ENCODE peak calls at places on chromosomes 13 and 19, in five cellular contexts. A is ovary, O is esophagus squamous epithelium, I is lower lobe of right lung, U is tibial artery. B is an unnamed sample.
A peak's percentile ranks its signal among the peaks of the same experiment; 100 is the strongest.

GRCh38 chr19:35216026-35216832 is 12.3 kb downstream of the FAM187B start:
- DNase-seq in O (no peak), I (no peak), U (no peak), A (no peak), B (no peak)

GRCh38 chr19:31214086-31214485 is 135.2 kb downstream of the TSHZ3 start:
- DNase-seq in U (peak; percentile 59), A (no peak), I (peak; percentile 61), O (peak; percentile 45), B (no peak)

GRCh38 chr13:77333521-77334083 is 6.7 kb upstream of the MYCBP2 start:
- DNase-seq in U (no peak), I (peak; percentile 48), O (no peak), A (no peak), B (no peak)

GRCh38 chr19:13861714-13862531 is 15.0 kb upstream of the NANOS3 start:
- DNase-seq in U (peak; percentile 92), O (no peak), I (peak; percentile 95), A (peak; percentile 94), B (peak; percentile 95)

GRCh38 chr13:30241537-30241936 is 65.8 kb downstream of the KATNAL1 start:
- DNase-seq in I (no peak), U (peak; percentile 27), O (no peak), A (no peak), B (no peak)

GRCh38 chr19:46601318-46602224 is at the start of gene CALM3:
- DNase-seq in I (no peak), O (no peak), A (no peak), U (no peak), B (peak; percentile 78)

GRCh38 chr19:44658069-44658727 is 13.1 kb upstream of the CEACAM19 start:
- DNase-seq in O (no peak), I (no peak), A (no peak), U (no peak), B (no peak)

GRCh38 chr13:45300190-45300985 is 40.6 kb downstream of the TPT1 start:
- DNase-seq in I (no peak), U (no peak), A (no peak), O (no peak), B (no peak)

GRCh38 chr13:74647211-74647610 is 513.0 kb upstream of the KLF12 start:
- DNase-seq in O (no peak), U (no peak), A (no peak), I (no peak), B (no peak)

GRCh38 chr13:46575843-46576242 is 22.9 kb downstream of the LRCH1 start:
- DNase-seq in A (no peak), O (no peak), I (no peak), U (no peak), B (no peak)

GRCh38 chr19:21322528-21322927 is 6.7 kb downstream of the ZNF708 start:
- DNase-seq in U (no peak), I (no peak), O (no peak), A (no peak), B (no peak)

GRCh38 chr19:13841339-13842293 is 35.3 kb upstream of the NANOS3 start:
- DNase-seq in A (peak; percentile 52), I (peak; percentile 84), O (no peak), U (no peak), B (no peak)

GRCh38 chr13:51765142-51765515 is 38.8 kb downstream of the DHRS12 start:
- DNase-seq in O (no peak), U (no peak), I (no peak), A (no peak), B (no peak)

GRCh38 chr13:109105899-109106298 is 476.5 kb downstream of the MYO16 start:
- DNase-seq in O (no peak), A (no peak), I (no peak), U (no peak), B (no peak)

GRCh38 chr13:95304446-95304845 is 3.2 kb upstream of the ABCC4 start:
- DNase-seq in A (no peak), I (no peak), O (no peak), U (no peak), B (no peak)

GRCh38 chr13:100396771-100397170 is 191.8 kb downstream of the GGACT start:
- DNase-seq in U (no peak), O (no peak), I (no peak), A (no peak), B (no peak)

GRCh38 chr13:21683034-21683733 is 12.3 kb downstream of the FGF9 start:
- DNase-seq in O (no peak), U (no peak), I (no peak), A (no peak), B (no peak)

GRCh38 chr19:41321600-41322270 is 11.8 kb downstream of the CCDC97 start:
- DNase-seq in A (peak; percentile 56), O (no peak), I (no peak), U (no peak), B (no peak)

GRCh38 chr13:42702726-42703125 is 78.7 kb upstream of the FAM216B start:
- DNase-seq in U (no peak), I (no peak), O (no peak), A (peak; percentile 21), B (no peak)

GRCh38 chr19:51514866-51515481 is 13.4 kb upstream of the SIGLEC12 start:
- DNase-seq in O (no peak), A (no peak), I (no peak), U (no peak), B (no peak)

GRCh38 chr13:75774176-75774575 is 138.0 kb downstream of the LMO7 start:
- DNase-seq in O (no peak), U (no peak), A (no peak), I (no peak), B (no peak)

GRCh38 chr19:5037936-5038335 is 69.0 kb downstream of the KDM4B start:
- DNase-seq in U (no peak), I (no peak), O (no peak), A (no peak), B (no peak)

GRCh38 chr13:99986751-99987150 is 5.2 kb downstream of the ZIC2 start:
- DNase-seq in I (no peak), U (no peak), O (no peak), A (no peak), B (no peak)

GRCh38 chr13:102817907-102818306 is 19.0 kb downstream of the BIVM start:
- DNase-seq in U (no peak), I (no peak), A (no peak), O (no peak), B (no peak)

GRCh38 chr19:5590151-5590864 is 22.6 kb upstream of the TINCR start:
- DNase-seq in I (no peak), U (no peak), A (no peak), O (no peak), B (no peak)

GRCh38 chr19:2180881-2181617 is 17.3 kb downstream of the DOT1L start:
- DNase-seq in O (no peak), A (no peak), I (no peak), U (no peak), B (no peak)

GRCh38 chr13:103638706-103639105 is 572.5 kb upstream of the SLC10A2 start:
- DNase-seq in A (no peak), I (no peak), O (no peak), U (no peak), B (no peak)

GRCh38 chr19:10981496-10981895 is 20.7 kb downstream of the SMARCA4 start:
- DNase-seq in I (no peak), U (no peak), A (no peak), O (no peak), B (no peak)

GRCh38 chr13:90016688-90017087 is 1330.8 kb upstream of the MIR17HG start:
- DNase-seq in I (no peak), A (no peak), U (no peak), O (no peak), B (no peak)

GRCh38 chr19:44955500-44956439 is 590 bp downstream of the CLPTM1 start:
- DNase-seq in U (no peak), A (no peak), O (no peak), I (no peak), B (no peak)

DNA sequence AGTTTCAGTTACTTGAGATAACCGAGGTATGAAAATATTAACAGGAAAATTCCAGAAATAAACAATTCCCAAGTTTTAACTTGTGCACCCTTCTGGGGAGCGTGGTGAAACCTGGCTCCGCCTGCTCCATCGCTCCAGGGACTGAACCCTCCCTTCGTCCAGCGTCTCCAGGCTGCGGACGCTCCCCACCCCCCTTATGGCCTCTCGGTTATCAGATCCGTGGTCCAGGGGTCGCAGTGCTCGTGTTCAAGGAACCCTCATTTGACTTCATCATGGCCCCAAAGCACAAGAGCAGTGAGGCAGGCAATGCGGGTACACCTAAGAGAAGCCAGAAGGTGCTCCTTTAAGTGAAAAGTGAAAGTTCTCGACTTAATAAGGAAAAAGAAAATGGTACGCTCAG is 71.1 kb downstream of the ATP11A start:
- DNase-seq in A (no peak), U (no peak), I (no peak), O (no peak), B (no peak)
- H3K4me3 ChIP-seq in A (peak overlapping the region; percentile 12), U (no peak overlapping the region), I (peak overlapping the region; percentile 37), O (peak overlapping the region; percentile 36), B (peak overlapping the region; percentile 56)

DNA sequence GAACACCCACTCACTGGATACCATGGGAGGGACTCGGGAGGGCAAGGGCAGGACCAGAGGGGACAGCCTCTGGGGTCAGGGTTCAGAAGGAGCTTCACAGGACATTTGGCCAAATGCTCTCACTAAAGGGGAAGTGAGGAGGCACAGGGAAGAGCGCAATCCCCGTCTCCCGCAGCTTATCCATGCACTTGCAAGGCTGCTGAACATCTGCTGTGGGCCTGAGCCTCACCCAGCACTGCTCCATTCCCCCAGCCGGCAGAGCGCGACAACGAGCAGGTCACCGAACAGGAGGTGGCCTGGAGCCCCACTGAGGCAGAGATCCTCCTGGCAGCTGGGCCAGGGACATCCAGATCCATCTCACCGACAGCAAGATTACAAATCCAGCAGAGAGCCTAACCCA is 23.3 kb downstream of the ELAVL1 start:
- DNase-seq in O (no peak), A (no peak), I (peak; percentile 5), U (no peak), B (no peak)
- H3K27ac ChIP-seq in O (peak overlapping the region; percentile 44), A (no peak overlapping the region), I (peak overlapping the region; percentile 13), U (no peak overlapping the region), B (no peak overlapping the region)

DNA sequence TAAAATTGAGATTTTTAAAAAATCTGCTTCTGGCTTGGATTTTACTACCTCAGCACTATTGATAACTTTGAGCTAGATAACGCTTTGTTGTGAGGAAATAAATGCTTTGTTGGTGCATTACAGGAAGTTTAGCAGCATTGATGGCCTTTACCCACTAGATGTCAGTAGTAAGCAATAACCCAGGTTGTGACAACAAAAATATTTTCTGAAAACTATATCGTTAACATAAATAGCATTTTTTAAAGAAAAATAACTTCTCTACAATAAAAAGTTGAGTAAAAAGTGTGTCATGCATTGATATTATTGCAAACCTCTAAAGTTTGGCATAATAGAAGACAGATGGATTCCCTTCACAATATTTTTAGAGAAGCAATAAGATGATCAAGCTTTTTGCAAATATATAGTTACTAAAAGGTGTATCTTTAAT is 1246.5 kb downstream of the UQCRFS1 start:
- DNase-seq in U (no peak), O (no peak), I (no peak), A (no peak), B (no peak)
- TF ChIP-seq CTCF in U (peak; percentile 8), O (peak; percentile 33), I (peak; percentile 54), A (no peak), B (no peak)

GRCh38 chr13:25051065-25051464 is 44.9 kb upstream of the PABPC3 start:
- DNase-seq in I (no peak), U (no peak), A (no peak), O (no peak), B (no peak)

GRCh38 chr13:25046274-25046984 is 49.5 kb upstream of the PABPC3 start:
- DNase-seq in I (no peak), A (no peak), O (no peak), U (no peak), B (no peak)

GRCh38 chr13:25042141-25042540 is 53.8 kb upstream of the PABPC3 start:
- DNase-seq in I (no peak), A (no peak), U (no peak), O (no peak), B (no peak)

GRCh38 chr13:25044071-25044470 is 51.9 kb upstream of the PABPC3 start:
- DNase-seq in A (no peak), I (no peak), U (no peak), O (no peak), B (no peak)

GRCh38 chr13:25046985-25047660 is 48.8 kb upstream of the PABPC3 start:
- DNase-seq in U (no peak), I (no peak), O (no peak), A (no peak), B (no peak)
- H3K4me3 ChIP-seq in U (peak overlapping the region; percentile 49), I (peak overlapping the region; percentile 19), O (peak overlapping the region; percentile 33), A (no peak overlapping the region), B (peak overlapping the region; percentile 72)